ENCODE peak calls at places on chromosomes 16 and 17, in seven cellular contexts. One of them, this sample, is unnamed.
A peak's percentile ranks its signal among the peaks of the same experiment; 100 is the strongest.

GRCh38 chr17:64447526-64447925 is 1.4 kb upstream of the MILR1 start:
- DNase-seq in A549: no peak
- DNase-seq in esophagus muscularis mucosa: no peak
- DNase-seq in ovary: no peak
- DNase-seq in esophagus squamous epithelium: no peak
- DNase-seq in Peyer's patch: no peak
- DNase-seq in tibial nerve: no peak
- DNase-seq in this sample: no peak

GRCh38 chr16:16155234-16155633 is 68.1 kb downstream of the ABCC6 start:
- DNase-seq in A549: no peak
- DNase-seq in tibial nerve: no peak
- DNase-seq in Peyer's patch: no peak
- DNase-seq in ovary: no peak
- DNase-seq in esophagus squamous epithelium: no peak
- DNase-seq in esophagus muscularis mucosa: no peak
- DNase-seq in this sample: no peak

GRCh38 chr17:35460354-35460851 is 11.8 kb upstream of the SLFN13 start:
- DNase-seq in esophagus squamous epithelium: no peak
- DNase-seq in A549: peak; percentile 41
- DNase-seq in Peyer's patch: peak; percentile 77
- DNase-seq in tibial nerve: no peak
- DNase-seq in esophagus muscularis mucosa: no peak
- DNase-seq in ovary: peak; percentile 18
- DNase-seq in this sample: no peak

GRCh38 chr16:4544483-4544882 is 5.9 kb upstream of the CDIP1 start:
- DNase-seq in ovary: no peak
- DNase-seq in A549: no peak
- DNase-seq in esophagus squamous epithelium: no peak
- DNase-seq in Peyer's patch: no peak
- DNase-seq in tibial nerve: no peak
- DNase-seq in esophagus muscularis mucosa: no peak
- DNase-seq in this sample: no peak

GRCh38 chr16:85963746-85964370 is 64.9 kb downstream of the IRF8 start:
- DNase-seq in Peyer's patch: no peak
- DNase-seq in ovary: peak; percentile 36
- DNase-seq in esophagus squamous epithelium: no peak
- DNase-seq in tibial nerve: no peak
- DNase-seq in A549: no peak
- DNase-seq in esophagus muscularis mucosa: no peak
- DNase-seq in this sample: no peak

GRCh38 chr17:27379863-27380533 is 76.2 kb upstream of the KSR1 start:
- DNase-seq in Peyer's patch: no peak
- DNase-seq in ovary: peak; percentile 59
- DNase-seq in tibial nerve: peak; percentile 40
- DNase-seq in esophagus squamous epithelium: no peak
- DNase-seq in A549: no peak
- DNase-seq in esophagus muscularis mucosa: no peak
- DNase-seq in this sample: peak; percentile 24

GRCh38 chr16:24729967-24730815 is 740 bp downstream of the TNRC6A start:
- DNase-seq in A549: peak; percentile 44
- DNase-seq in esophagus muscularis mucosa: no peak
- DNase-seq in tibial nerve: no peak
- DNase-seq in ovary: no peak
- DNase-seq in Peyer's patch: peak; percentile 70
- DNase-seq in esophagus squamous epithelium: no peak
- DNase-seq in this sample: peak; percentile 20

GRCh38 chr16:4663756-4664465 is 29.5 kb upstream of the NUDT16L1 start:
- DNase-seq in ovary: no peak
- DNase-seq in Peyer's patch: peak; percentile 55
- DNase-seq in esophagus squamous epithelium: no peak
- DNase-seq in A549: no peak
- DNase-seq in esophagus muscularis mucosa: no peak
- DNase-seq in tibial nerve: no peak
- DNase-seq in this sample: peak; percentile 58

GRCh38 chr17:48294989-48295892 is 134.8 kb downstream of the SKAP1 start:
- DNase-seq in esophagus muscularis mucosa: no peak
- DNase-seq in tibial nerve: no peak
- DNase-seq in esophagus squamous epithelium: no peak
- DNase-seq in ovary: no peak
- DNase-seq in A549: no peak
- DNase-seq in Peyer's patch: no peak
- DNase-seq in this sample: no peak

GRCh38 chr17:61425682-61426481 is 26.2 kb downstream of the TBX2 start:
- DNase-seq in Peyer's patch: no peak
- DNase-seq in A549: no peak
- DNase-seq in tibial nerve: no peak
- DNase-seq in esophagus squamous epithelium: no peak
- DNase-seq in ovary: no peak
- DNase-seq in esophagus muscularis mucosa: peak; percentile 89
- DNase-seq in this sample: no peak

GRCh38 chr16:35447010-35447558 is 1987.7 kb downstream of the TP53TG3F start:
- DNase-seq in esophagus muscularis mucosa: no peak
- DNase-seq in ovary: no peak
- DNase-seq in esophagus squamous epithelium: no peak
- DNase-seq in Peyer's patch: no peak
- DNase-seq in A549: no peak
- DNase-seq in tibial nerve: no peak
- DNase-seq in this sample: no peak

GRCh38 chr16:35452471-35452870 is 1993.1 kb downstream of the TP53TG3F start:
- DNase-seq in esophagus muscularis mucosa: peak; percentile 75
- DNase-seq in A549: no peak
- DNase-seq in ovary: no peak
- DNase-seq in Peyer's patch: no peak
- DNase-seq in tibial nerve: no peak
- DNase-seq in esophagus squamous epithelium: no peak
- DNase-seq in this sample: no peak

GRCh38 chr16:35449663-35450062 is 1990.3 kb downstream of the TP53TG3F start:
- DNase-seq in Peyer's patch: no peak
- DNase-seq in ovary: no peak
- DNase-seq in esophagus squamous epithelium: no peak
- DNase-seq in A549: no peak
- DNase-seq in tibial nerve: no peak
- DNase-seq in esophagus muscularis mucosa: no peak
- DNase-seq in this sample: no peak

DNA sequence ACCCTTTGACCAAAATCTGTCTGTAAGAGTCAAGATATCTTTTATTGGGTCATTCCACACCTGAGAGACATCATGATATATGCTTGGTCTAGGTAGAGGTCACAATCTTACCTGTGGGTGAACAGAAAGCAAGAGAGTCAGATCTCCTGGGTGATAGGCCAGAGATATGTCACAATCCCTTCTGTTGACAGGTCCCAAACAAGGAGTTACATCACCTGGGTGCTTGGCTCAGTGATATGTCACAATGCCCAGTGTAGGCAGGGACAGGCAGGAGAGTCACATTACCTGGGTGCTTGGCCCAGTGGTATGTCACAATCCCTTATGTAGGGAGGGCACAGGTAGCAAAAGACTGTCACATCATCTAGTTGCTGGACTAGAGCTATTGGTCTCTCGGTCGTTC is 1991.2 kb downstream of the TP53TG3F start:
- DNase-seq in A549: no peak
- DNase-seq in ovary: no peak
- DNase-seq in esophagus muscularis mucosa: no peak
- DNase-seq in tibial nerve: no peak
- DNase-seq in esophagus squamous epithelium: no peak
- DNase-seq in Peyer's patch: no peak
- DNase-seq in this sample: no peak
- H3K9me3 ChIP-seq in A549: peaks cover 9% of the 10 kb centered on the region
- H3K9me3 ChIP-seq in ovary: no peaks in the 10 kb centered on the region
- H3K9me3 ChIP-seq in esophagus muscularis mucosa: peaks cover 40% of the 10 kb centered on the region
- H3K9me3 ChIP-seq in tibial nerve: no peaks in the 10 kb centered on the region
- H3K9me3 ChIP-seq in esophagus squamous epithelium: no peaks in the 10 kb centered on the region
- H3K9me3 ChIP-seq in Peyer's patch: no peaks in the 10 kb centered on the region
- H3K9me3 ChIP-seq in this sample: peaks cover 17% of the 10 kb centered on the region

GRCh38 chr17:7909080-7909479 is 7.0 kb downstream of the RNF227 start:
- DNase-seq in A549: no peak
- DNase-seq in tibial nerve: no peak
- DNase-seq in esophagus muscularis mucosa: no peak
- DNase-seq in ovary: no peak
- DNase-seq in esophagus squamous epithelium: no peak
- DNase-seq in Peyer's patch: no peak
- DNase-seq in this sample: no peak

GRCh38 chr17:7897773-7898172 is 9.2 kb downstream of the CHD3 start:
- DNase-seq in tibial nerve: no peak
- DNase-seq in Peyer's patch: no peak
- DNase-seq in A549: peak; percentile 55
- DNase-seq in esophagus muscularis mucosa: no peak
- DNase-seq in ovary: no peak
- DNase-seq in esophagus squamous epithelium: no peak
- DNase-seq in this sample: no peak

DNA sequence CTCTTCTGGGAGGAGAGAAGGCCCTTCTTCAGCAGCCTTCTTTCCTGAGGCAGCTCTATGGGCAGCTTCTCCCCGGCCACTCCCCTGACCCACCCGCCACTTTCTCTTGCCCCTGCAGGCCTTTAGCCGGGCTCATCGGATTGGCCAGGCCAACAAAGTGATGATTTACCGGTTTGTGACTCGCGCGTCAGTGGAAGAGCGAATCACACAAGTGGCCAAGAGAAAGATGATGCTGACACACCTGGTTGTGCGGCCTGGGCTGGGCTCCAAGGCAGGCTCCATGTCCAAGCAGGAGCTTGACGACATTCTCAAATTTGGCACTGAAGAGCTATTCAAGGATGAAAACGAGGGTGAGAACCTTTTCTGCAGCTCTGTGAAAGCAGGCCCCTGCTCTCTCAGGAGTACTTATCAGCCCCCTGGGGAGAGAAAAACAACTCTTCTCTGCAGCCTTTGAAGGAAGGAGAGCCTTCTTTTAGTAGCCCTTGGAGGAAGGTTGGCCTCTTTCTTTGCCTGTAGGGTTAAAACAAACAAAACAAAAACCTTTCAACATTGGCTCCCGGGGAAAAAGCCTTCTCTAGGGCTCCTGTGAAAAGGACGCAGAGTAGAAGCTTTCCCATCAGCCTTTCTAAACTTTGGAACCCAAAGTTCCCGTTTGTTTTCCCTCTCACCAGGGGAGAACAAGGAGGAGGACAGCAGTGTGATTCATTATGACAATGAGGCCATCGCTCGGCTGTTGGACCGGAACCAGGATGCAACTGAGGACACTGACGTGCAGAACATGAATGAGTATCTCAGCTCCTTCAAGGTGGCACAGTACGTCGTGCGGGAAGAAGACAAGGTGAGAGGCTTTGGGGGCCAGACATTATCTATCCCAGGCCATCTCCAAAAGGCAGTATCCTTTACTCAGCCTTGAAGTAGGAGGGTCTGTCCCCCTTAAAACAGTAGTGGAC is 12.7 kb downstream of the RNF227 start:
- DNase-seq in ovary: no peak
- DNase-seq in tibial nerve: no peak
- DNase-seq in esophagus muscularis mucosa: no peak
- DNase-seq in A549: no peak
- DNase-seq in Peyer's patch: no peak
- DNase-seq in esophagus squamous epithelium: no peak
- DNase-seq in this sample: no peak
- H3K4me3 ChIP-seq in ovary: no peak overlapping the region
- H3K4me3 ChIP-seq in tibial nerve: no peak overlapping the region
- H3K4me3 ChIP-seq in esophagus muscularis mucosa: no peak overlapping the region
- H3K4me3 ChIP-seq in A549: no peak overlapping the region
- H3K4me3 ChIP-seq in Peyer's patch: no peak overlapping the region
- H3K4me3 ChIP-seq in esophagus squamous epithelium: no peak overlapping the region
- H3K4me3 ChIP-seq in this sample: no peak overlapping the region

GRCh38 chr17:41792835-41793748 is 6.6 kb upstream of the JUP start:
- DNase-seq in esophagus squamous epithelium: no peak
- DNase-seq in Peyer's patch: peak; percentile 88
- DNase-seq in esophagus muscularis mucosa: no peak
- DNase-seq in A549: peak; percentile 68
- DNase-seq in ovary: peak; percentile 59
- DNase-seq in tibial nerve: no peak
- DNase-seq in this sample: no peak
- TF ChIP-seq POLR2A in esophagus squamous epithelium: peak; percentile 59
- TF ChIP-seq POLR2A in Peyer's patch: peak; percentile 44
- TF ChIP-seq POLR2A in esophagus muscularis mucosa: no peak
- TF ChIP-seq POLR2A in A549: peak; percentile 33
- TF ChIP-seq POLR2A in ovary: no peak
- TF ChIP-seq POLR2A in tibial nerve: no peak
- TF ChIP-seq POLR2A in this sample: no peak

DNA sequence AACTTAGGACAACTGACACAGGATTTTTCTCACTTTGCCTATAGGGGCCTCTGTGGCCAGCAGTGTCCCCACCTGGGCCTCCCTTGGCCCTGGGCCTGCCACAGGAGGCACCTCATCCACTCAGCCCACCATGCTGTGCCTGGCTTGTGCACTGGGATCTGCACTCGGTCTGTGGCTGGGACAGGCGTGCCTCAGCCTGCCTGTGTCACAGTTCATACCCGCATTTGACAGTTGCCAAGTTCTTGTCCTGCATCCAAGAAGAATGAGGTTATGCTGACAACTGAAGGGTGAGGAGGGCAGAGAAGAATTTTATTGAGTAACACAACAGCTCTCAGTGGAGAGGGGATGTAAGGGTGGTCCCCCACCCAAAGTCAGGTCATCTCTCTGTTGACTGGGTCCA is 36.0 kb downstream of the ZFP90 start:
- DNase-seq in A549: no peak
- DNase-seq in esophagus squamous epithelium: no peak
- DNase-seq in tibial nerve: no peak
- DNase-seq in Peyer's patch: no peak
- DNase-seq in ovary: no peak
- DNase-seq in esophagus muscularis mucosa: no peak
- DNase-seq in this sample: no peak
- H3K9me3 ChIP-seq in A549: peaks cover 84% of the 10 kb centered on the region
- H3K9me3 ChIP-seq in esophagus squamous epithelium: peaks cover 48% of the 10 kb centered on the region
- H3K9me3 ChIP-seq in tibial nerve: peaks cover 12% of the 10 kb centered on the region
- H3K9me3 ChIP-seq in Peyer's patch: no peaks in the 10 kb centered on the region
- H3K9me3 ChIP-seq in ovary: no peaks in the 10 kb centered on the region
- H3K9me3 ChIP-seq in esophagus muscularis mucosa: peaks cover 98% of the 10 kb centered on the region
- H3K9me3 ChIP-seq in this sample: no peaks in the 10 kb centered on the region